ENCODE peak calls at places on chromosomes 5 and 9, in seven cellular contexts. X is HL-60, R is astrocyte, Z is adrenal gland, T is gastrocnemius medialis, M is AG04450, L is Peyer's patch. G is an unnamed sample.

GRCh38 chr5:95817430-95817829 is 5.1 kb downstream of the GLRX start:
- DNase-seq in Z (peak; percentile 74), L (no peak), T (no peak), M (no peak), X (no peak), R (peak; percentile 92), G (no peak)

GRCh38 chr5:141001466-141001853 is 35.2 kb downstream of the PCDHAC2 start:
- DNase-seq in Z (no peak), M (no peak), T (no peak), R (no peak), L (no peak), X (no peak), G (no peak)

GRCh38 chr5:14178671-14179211 is 35.6 kb downstream of the TRIO start:
- DNase-seq in L (no peak), T (no peak), Z (no peak), R (peak; percentile 97), M (no peak), X (no peak), G (no peak)

GRCh38 chr9:129379181-129379836 is 201.2 kb upstream of the IER5L start:
- DNase-seq in R (no peak), X (no peak), T (no peak), M (no peak), L (no peak), Z (no peak), G (no peak)

GRCh38 chr9:69035438-69036316 is at the start of gene FXN:
- DNase-seq in R (peak; percentile 57), Z (peak; percentile 85), L (peak; percentile 75), M (peak; percentile 37), T (peak; percentile 75), X (peak; percentile 67), G (peak; percentile 74)

GRCh38 chr5:31471916-31472315 is 60.0 kb downstream of the DROSHA start:
- DNase-seq in Z (no peak), X (no peak), L (no peak), T (no peak), M (no peak), R (no peak), G (no peak)

GRCh38 chr5:149576021-149576420 is 5.3 kb upstream of the ARHGEF37 start:
- DNase-seq in L (no peak), T (no peak), R (no peak), M (no peak), X (no peak), Z (no peak), G (no peak)

GRCh38 chr9:101485873-101486692 is 47.6 kb upstream of the RNF20 start:
- DNase-seq in L (no peak), T (no peak), X (no peak), Z (peak; percentile 34), M (no peak), R (no peak), G (no peak)

GRCh38 chr9:89955626-89956025 is 350.8 kb downstream of the GADD45G start:
- DNase-seq in Z (no peak), L (no peak), X (no peak), T (no peak), M (no peak), R (no peak), G (no peak)

GRCh38 chr5:113435571-113435970 is 782 bp upstream of the TSSK1B start:
- DNase-seq in Z (no peak), R (no peak), L (no peak), M (no peak), X (no peak), T (no peak), G (no peak)

GRCh38 chr9:121954477-121955175 is 138.5 kb downstream of the TTLL11 start:
- DNase-seq in X (no peak), M (peak; percentile 32), L (no peak), R (peak; percentile 83), Z (peak; percentile 90), T (peak; percentile 41), G (no peak)

GRCh38 chr5:56649569-56649968 is 165.8 kb upstream of the MAP3K1 start:
- DNase-seq in R (no peak), T (no peak), Z (no peak), X (no peak), L (no peak), M (no peak), G (no peak)

GRCh38 chr5:16492398-16493175 is 27.0 kb upstream of the ZNF622 start:
- DNase-seq in M (peak; percentile 6), L (no peak), R (peak; percentile 70), X (no peak), Z (no peak), T (peak; percentile 90), G (no peak)

GRCh38 chr5:7578056-7578455 is 182.1 kb downstream of the ADCY2 start:
- DNase-seq in M (no peak), L (no peak), T (no peak), X (no peak), Z (no peak), R (no peak), G (no peak)

GRCh38 chr5:149887622-149888183 is 56.9 kb downstream of the PDE6A start:
- DNase-seq in X (no peak), M (peak; percentile 52), Z (peak; percentile 84), R (peak; percentile 96), L (no peak), T (no peak), G (no peak)

GRCh38 chr9:122340161-122340560 is 30.7 kb upstream of the PTGS1 start:
- DNase-seq in M (no peak), X (no peak), L (no peak), T (no peak), Z (peak; percentile 7), R (no peak), G (no peak)

GRCh38 chr9:85586684-85587083 is 155.1 kb downstream of the AGTPBP1 start:
- DNase-seq in R (no peak), X (no peak), L (no peak), Z (no peak), M (no peak), T (no peak), G (no peak)

GRCh38 chr5:79736528-79737514 is 47.2 kb downstream of the CMYA5 start:
- DNase-seq in L (no peak), Z (no peak), R (no peak), M (no peak), T (no peak), X (no peak), G (no peak)

GRCh38 chr5:131186561-131187256 is 16.0 kb downstream of the LYRM7 start:
- DNase-seq in Z (no peak), L (no peak), T (no peak), M (no peak), X (no peak), R (no peak), G (no peak)

GRCh38 chr5:116265506-116265905 is 180.7 kb downstream of the COMMD10 start:
- DNase-seq in R (no peak), L (no peak), Z (no peak), M (no peak), X (no peak), T (no peak), G (no peak)

GRCh38 chr5:103305829-103306228 is 47.3 kb downstream of the MACIR start:
- DNase-seq in M (no peak), Z (peak; percentile 4), X (no peak), T (no peak), L (no peak), R (peak; percentile 1), G (no peak)

GRCh38 chr9:125509476-125509875 is 197.5 kb downstream of the MAPKAP1 start:
- DNase-seq in T (no peak), R (peak; percentile 63), M (peak; percentile 83), X (no peak), Z (no peak), L (no peak), G (no peak)

GRCh38 chr5:1553642-1554409 is 30.1 kb upstream of the LPCAT1 start:
- DNase-seq in Z (no peak), R (no peak), X (no peak), L (no peak), T (no peak), M (no peak), G (no peak)

GRCh38 chr9:136233868-136234267 is 11.7 kb downstream of the QSOX2 start:
- DNase-seq in Z (no peak), M (no peak), X (no peak), L (no peak), R (no peak), T (no peak), G (no peak)

GRCh38 chr5:69494481-69494880 is 1.9 kb downstream of the OCLN start:
- DNase-seq in Z (no peak), L (no peak), R (no peak), X (no peak), M (no peak), T (no peak), G (no peak)

GRCh38 chr5:122313941-122314340 is 1.9 kb downstream of the SNCAIP start:
- DNase-seq in L (no peak), T (no peak), R (no peak), M (no peak), Z (no peak), X (no peak), G (no peak)
- H3K27me3 ChIP-seq in L (no peaks in the 10 kb centered on the region), T (peaks cover 29% of the 10 kb centered on the region), R (no peaks in the 10 kb centered on the region), M (no peaks in the 10 kb centered on the region), Z (peaks cover 19% of the 10 kb centered on the region), X (peaks cover 5% of the 10 kb centered on the region), G (peaks cover 56% of the 10 kb centered on the region)

DNA sequence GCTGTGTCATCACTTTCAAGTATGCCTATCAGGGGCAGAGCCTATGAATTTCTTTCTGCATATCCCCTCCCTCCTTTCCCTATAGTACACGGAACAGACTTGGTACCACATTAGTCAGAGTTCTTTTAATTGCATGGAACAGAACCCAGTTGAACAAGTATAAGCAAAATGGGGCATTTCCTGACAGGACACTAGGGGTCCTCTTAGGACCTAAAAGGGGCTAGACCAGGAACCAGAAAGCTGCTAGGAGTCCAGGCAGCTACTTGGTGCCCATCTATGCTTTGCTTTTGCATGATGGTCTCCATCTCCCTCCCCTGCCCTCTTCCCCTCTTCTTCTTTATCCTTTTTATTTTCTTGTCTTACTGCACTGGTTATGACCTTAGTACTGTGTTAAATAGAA is 5.9 kb downstream of the BSPRY start:
- DNase-seq in M (no peak), Z (no peak), R (no peak), T (no peak), L (no peak), X (no peak), G (no peak)
- TF ChIP-seq CTCF in M (peak; percentile 44), Z (no peak), R (peak; percentile 4), T (no peak), L (no peak), X (no peak), G (no peak)

GRCh38 chr5:52846443-52846842 is 58.7 kb downstream of the ITGA1 start:
- DNase-seq in R (peak; percentile 29), X (no peak), T (no peak), M (no peak), L (no peak), Z (no peak), G (no peak)
- H3K27ac ChIP-seq in R (no peak overlapping the region), X (no peak overlapping the region), T (no peak overlapping the region), M (peak overlapping the region; percentile 62), L (no peak overlapping the region), Z (no peak overlapping the region), G (no peak overlapping the region)

DNA sequence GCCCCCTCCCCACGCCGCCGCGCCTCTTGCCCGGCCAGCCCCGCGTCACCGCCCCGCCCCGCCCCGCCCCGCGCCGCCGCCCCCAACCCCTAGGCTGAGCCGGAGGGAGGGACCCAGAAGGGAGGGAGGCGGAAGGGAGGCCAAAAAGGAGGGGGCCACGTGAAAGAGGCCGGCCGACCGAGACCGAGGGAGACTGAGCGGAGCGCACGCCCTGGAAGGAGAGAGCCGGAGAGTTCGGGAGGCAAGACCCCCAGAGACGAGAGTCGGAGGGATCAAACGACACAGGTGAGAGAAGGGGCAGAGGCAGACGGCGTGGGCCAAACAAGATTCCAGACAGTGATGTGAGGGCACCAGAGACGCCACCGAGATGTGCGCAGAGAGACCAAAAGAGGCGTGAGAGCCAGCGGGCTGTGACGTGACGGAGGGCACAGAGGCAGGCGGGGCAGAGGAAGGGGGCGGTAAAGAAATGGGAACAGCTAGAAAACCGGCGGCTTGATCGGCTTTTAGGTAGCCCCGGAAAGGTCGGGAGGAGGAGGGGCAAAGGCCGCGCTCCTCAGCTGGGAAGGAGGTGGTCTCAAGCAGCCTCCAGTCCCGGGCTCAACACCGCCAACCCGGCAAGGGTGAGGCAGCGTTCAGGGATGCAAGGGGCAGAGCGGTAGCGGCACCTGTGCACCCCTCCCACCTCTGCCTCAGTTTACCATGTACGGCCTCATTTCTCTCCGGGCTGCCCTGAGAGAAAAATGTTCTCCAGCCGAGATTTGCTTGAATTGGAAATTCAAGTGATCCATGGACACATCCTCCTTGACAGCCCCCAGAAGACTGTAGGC is 414 bp upstream of the BARX1 start:
- DNase-seq in X (no peak), Z (no peak), T (no peak), L (no peak), M (no peak), R (no peak), G (no peak)
- H3K27me3 ChIP-seq in X (peaks cover 75% of the 10 kb centered on the region), Z (peaks cover 91% of the 10 kb centered on the region), T (peaks cover 95% of the 10 kb centered on the region), L (no peaks in the 10 kb centered on the region), M (peaks cover 93% of the 10 kb centered on the region), R (peaks cover 91% of the 10 kb centered on the region), G (peaks cover 90% of the 10 kb centered on the region)

G was measured in CD4-positive, alpha-beta T cell.